ENCODE peak calls at places on chromosome 6, in four cellular contexts. H is H1, E is HepG2, X is K562. Q is an unnamed sample.

GRCh38 chr6:91482498-91482897 is 895.6 kb upstream of the MAP3K7 start:
- DNase-seq in H (no peak), X (peak), E (no peak), Q (peak)

GRCh38 chr6:37020426-37021211 is 15.2 kb downstream of the FGD2 start:
- DNase-seq in X (no peak), E (no peak), H (no peak), Q (no peak)

GRCh38 chr6:143961868-143962643 is 46.0 kb downstream of the PLAGL1 start:
- DNase-seq in X (no peak), H (no peak), E (no peak), Q (no peak)

GRCh38 chr6:52346503-52346902 is 15.4 kb upstream of the PAQR8 start:
- DNase-seq in H (no peak), X (no peak), E (no peak), Q (no peak)

GRCh38 chr6:72374864-72375263 is 247.0 kb upstream of the KCNQ5 start:
- DNase-seq in H (no peak), E (peak), X (no peak), Q (no peak)

GRCh38 chr6:140850438-140850837 is 1282.3 kb upstream of the GJE1 start:
- DNase-seq in E (no peak), H (no peak), X (no peak), Q (no peak)

GRCh38 chr6:147407571-147407970 is 100.9 kb upstream of the SAMD5 start:
- DNase-seq in H (no peak), E (no peak), X (peak), Q (no peak)

GRCh38 chr6:11368760-11369159 is 136.3 kb upstream of the NEDD9 start:
- DNase-seq in E (no peak), H (no peak), X (no peak), Q (no peak)

GRCh38 chr6:28282923-28283322 is 1.6 kb downstream of the PGBD1 start:
- DNase-seq in H (no peak), X (peak), E (no peak), Q (no peak)

GRCh38 chr6:135323202-135323668 is 142.1 kb downstream of the MYB start:
- DNase-seq in X (peak), H (no peak), E (no peak), Q (peak)

GRCh38 chr6:5287205-5287965 is 26.1 kb downstream of the FARS2 start:
- DNase-seq in E (no peak), H (no peak), X (no peak), Q (no peak)

GRCh38 chr6:154447929-154448328 is 62.6 kb downstream of the CNKSR3 start:
- DNase-seq in E (no peak), H (no peak), X (no peak), Q (no peak)

GRCh38 chr6:116536216-116536621 is 9.3 kb downstream of the TRAPPC3L start:
- DNase-seq in H (no peak), X (peak), E (peak), Q (no peak)

GRCh38 chr6:37582309-37582708 is 82.6 kb upstream of the CCDC167 start:
- DNase-seq in E (no peak), X (no peak), H (no peak), Q (no peak)

GRCh38 chr6:90168693-90169131 is 127.9 kb downstream of the BACH2 start:
- DNase-seq in E (no peak), X (no peak), H (no peak), Q (no peak)

GRCh38 chr6:39077882-39078594 is 29.5 kb downstream of the GLP1R start:
- DNase-seq in E (no peak), H (no peak), X (no peak), Q (no peak)

GRCh38 chr6:23089981-23090380 is 520.6 kb downstream of the HDGFL1 start:
- DNase-seq in X (no peak), H (no peak), E (no peak), Q (no peak)

GRCh38 chr6:54958446-54958845 is 111.9 kb downstream of the FAM83B start:
- DNase-seq in E (no peak), H (no peak), X (no peak), Q (no peak)

GRCh38 chr6:135423649-135424128 is 73.9 kb downstream of the AHI1 start:
- DNase-seq in X (peak), E (peak), H (no peak), Q (peak)

GRCh38 chr6:53906842-53907241 is 112.0 kb downstream of the LRRC1 start:
- DNase-seq in X (no peak), H (no peak), E (no peak), Q (no peak)

GRCh38 chr6:76072562-76072961 is at the start of gene IMPG1:
- DNase-seq in E (no peak), X (no peak), H (no peak), Q (no peak)

GRCh38 chr6:151340206-151340978 is 51.0 kb downstream of the ZBTB2 start:
- DNase-seq in H (no peak), E (no peak), X (no peak), Q (no peak)

GRCh38 chr6:136684483-136684882 is 107.8 kb downstream of the MAP3K5 start:
- DNase-seq in E (no peak), X (no peak), H (no peak), Q (no peak)
- TF ChIP-seq CBX5 in E (no peak), X (no peak), H (no peak), Q (no peak)

DNA sequence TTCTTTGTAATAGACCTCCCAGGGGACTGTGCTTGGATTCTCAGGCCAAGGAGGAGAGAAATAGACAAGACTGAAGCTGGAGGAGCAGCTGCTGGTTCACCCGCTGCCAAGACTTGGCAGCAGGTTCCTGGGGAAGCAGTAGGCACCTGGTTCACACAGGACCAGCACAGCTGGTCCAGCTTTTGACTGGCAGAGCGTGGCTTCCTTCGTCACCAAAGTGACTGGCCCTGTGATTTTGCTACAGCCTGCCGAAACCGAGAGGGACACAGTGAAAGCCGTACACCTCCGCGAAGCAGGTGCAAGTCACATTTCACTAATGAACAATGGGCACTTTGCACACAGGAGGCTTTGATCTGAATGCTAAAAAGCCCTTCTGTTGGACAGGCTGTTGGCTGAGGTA is 199.0 kb downstream of the RNF144B start:
- DNase-seq in H (no peak), X (no peak), E (no peak), Q (no peak)
- TF ChIP-seq CBX5 in H (no peak), X (no peak), E (no peak), Q (no peak)

DNA sequence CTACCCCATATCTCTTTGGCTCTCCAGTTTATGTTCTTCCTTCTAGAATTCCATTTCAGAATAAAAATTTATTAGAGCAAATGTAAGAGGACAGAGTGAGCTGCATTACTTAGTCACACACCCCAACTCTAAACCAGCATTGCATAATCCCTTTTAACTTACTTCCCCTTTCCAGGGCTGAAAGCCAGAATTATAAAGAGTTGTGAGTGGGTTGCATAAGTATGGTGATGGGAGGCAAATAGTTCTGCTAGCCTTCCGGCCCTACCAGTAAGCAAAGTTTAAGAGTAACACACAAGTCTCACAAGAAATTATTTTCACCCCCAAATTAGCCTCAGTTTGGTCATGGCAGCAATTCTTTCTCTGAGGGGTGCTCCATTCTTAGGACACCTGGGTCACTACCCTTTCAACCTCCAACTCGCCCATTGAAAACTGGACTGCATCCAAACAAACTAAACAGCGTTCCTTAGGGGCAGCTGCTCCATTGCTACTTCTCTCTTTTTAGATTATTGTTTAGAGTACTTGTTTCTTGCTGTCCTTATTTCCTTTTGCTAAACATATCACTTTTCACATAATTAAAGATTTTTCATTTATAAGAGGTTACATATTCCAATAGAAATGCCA is 1.6 kb downstream of the KIAA0408 start:
- DNase-seq in H (no peak), X (no peak), E (no peak), Q (no peak)
- TF ChIP-seq CBX5 in H (no peak), X (no peak), E (no peak), Q (no peak)

DNA sequence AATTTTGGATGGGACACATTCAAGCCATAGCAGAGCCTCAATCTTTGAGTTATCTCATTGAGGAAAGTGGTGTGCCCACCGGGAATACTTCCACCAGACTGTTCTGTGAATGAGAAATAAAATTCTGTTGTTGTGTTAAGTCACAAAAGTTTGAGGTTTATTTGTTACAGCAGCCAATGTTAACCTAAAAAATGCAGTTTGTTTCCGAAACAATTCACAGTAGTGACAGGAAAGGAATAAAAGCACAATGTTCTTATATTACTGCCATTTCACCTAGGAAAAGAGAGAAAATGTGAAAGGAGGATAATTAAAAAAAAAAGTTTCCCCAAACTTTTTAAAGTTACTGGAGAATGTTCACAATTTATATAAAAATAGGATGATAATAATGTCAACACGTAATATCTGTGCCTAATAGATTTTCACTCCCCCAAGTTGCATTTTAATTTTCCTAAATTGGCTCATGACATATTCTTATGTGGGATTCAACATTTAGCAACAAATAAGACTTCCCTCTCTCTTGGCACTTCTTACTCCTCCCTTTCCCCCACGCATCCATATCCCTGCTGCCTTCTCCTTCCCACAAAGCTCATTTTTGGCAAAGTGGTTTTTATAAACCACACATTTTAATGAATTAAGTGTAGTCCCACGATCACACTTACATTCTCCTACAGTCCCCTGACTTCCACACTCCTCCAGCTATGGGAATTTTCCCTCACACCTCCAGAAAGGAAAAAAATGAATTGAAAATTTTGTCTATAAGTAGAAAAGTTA is 344.7 kb downstream of the CD83 start:
- DNase-seq in E (no peak), H (no peak), X (no peak), Q (no peak)
- TF ChIP-seq CBX5 in E (no peak), H (no peak), X (no peak), Q (no peak)

DNA sequence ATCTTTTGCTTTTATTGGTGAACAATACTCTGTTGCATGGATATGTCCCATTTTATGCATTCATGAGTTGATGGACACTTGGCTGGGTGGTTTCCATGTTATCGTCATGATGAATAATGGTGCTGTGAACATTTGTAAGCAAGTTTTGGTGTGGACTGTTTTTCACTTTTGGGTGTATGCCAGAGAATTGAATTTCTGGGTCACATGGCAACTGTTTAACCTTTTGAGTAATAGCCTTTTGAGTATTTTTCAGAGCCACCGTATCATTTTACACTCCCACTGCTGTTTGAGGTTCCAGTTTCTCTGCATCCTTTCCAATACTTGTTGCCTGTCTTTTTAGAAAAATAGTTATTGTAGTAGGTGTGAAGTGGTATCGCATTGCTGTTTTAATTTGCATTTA is 107.0 kb downstream of the JARID2 start:
- DNase-seq in H (no peak), E (no peak), X (no peak), Q (no peak)
- TF ChIP-seq CBX5 in H (no peak), E (no peak), X (no peak), Q (no peak)

DNA sequence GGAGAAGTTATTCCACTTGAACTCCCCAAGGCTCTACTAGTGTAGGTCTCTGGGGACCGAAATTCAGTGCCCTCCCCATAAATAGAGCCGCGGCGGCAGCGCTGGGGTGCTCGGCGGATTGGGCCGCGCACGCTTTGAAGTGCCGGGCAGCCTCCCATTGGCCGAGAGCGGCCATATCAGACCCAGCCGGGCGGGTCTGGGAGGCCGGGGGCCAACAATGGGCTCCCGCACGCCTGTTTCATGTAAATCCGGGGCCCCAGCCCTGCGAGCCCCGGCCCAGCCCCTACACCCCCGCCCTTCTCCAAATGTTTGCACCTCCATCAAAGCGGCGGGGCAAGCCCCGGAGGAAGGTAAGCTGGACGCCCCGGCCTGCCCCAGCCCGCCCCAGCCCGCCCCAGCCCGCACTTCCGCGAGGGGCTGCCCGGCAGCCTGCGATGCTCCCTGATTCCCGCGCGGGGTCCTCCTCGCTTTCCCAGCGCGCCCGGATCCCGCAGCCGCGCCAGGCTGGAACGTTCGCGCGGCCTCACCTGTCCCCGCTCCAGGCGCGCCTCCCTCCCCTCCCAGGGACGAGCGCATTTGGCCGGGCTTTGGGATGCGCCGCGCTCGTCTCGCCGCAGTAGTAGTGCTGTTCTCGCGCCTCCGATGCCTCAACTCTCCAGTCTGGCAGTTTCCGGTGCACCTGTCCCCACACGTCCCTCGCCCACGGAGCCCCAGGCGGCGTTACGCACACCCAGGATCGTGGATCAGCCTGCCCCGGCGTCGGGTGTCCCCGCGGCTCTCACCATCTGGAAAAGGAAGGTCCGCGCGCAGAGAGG is at the start of gene TBXT:
- DNase-seq in E (no peak), X (no peak), H (peak), Q (peak)
- TF ChIP-seq CBX5 in E (no peak), X (no peak), H (no peak), Q (no peak)

DNA sequence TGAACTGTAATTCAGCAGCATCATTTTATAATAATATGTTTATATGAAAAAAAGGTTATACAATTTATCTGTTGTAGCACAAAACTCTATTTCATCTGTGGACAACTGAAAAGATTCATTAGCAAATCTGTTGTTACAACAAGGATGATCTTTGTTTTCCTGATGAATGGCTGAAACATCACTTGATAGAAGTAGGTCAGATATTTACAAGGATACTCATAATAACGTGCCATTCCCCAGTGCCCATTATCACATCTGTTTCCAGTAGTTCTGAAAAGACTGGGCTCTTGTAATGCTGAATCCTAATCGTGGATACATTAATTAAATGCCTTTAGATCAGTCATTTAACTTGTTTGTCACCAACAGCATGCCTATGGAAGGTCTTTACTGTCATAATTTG is 256.4 kb downstream of the TBC1D7 start:
- DNase-seq in H (no peak), X (no peak), E (no peak), Q (no peak)
- TF ChIP-seq CBX5 in H (no peak), X (no peak), E (no peak), Q (no peak)

Q was measured in GM12878.